ENCODE peak calls at places on chromosome 3, in four cellular contexts. P, O, L and R are unnamed samples.

GRCh38 chr3:161096771-161097367 is 8.3 kb downstream of the B3GALNT1 start:
- DNase-seq in O (peak), L (no peak), P (no peak), R (peak)

GRCh38 chr3:145952541-145952940 is 208.4 kb downstream of the PLOD2 start:
- DNase-seq in L (no peak), P (no peak), O (no peak), R (no peak)

GRCh38 chr3:109926376-109926775 is 589.0 kb upstream of the DPPA4 start:
- DNase-seq in P (no peak), O (no peak), L (no peak), R (no peak)

GRCh38 chr3:107294117-107294516 is 83.1 kb upstream of the CCDC54 start:
- DNase-seq in L (no peak), O (no peak), P (no peak), R (no peak)

GRCh38 chr3:10351013-10351735 is 30.3 kb upstream of the SEC13 start:
- DNase-seq in O (peak), P (no peak), L (no peak), R (peak)

GRCh38 chr3:130850044-130850797 is 43.7 kb upstream of the ATP2C1 start:
- DNase-seq in P (peak), O (no peak), L (peak), R (no peak)

GRCh38 chr3:28973621-28974020 is 307.2 kb upstream of the RBMS3 start:
- DNase-seq in O (no peak), L (no peak), P (no peak), R (no peak)

GRCh38 chr3:146058241-146058640 is 102.7 kb downstream of the PLOD2 start:
- DNase-seq in O (no peak), P (no peak), L (no peak), R (no peak)

GRCh38 chr3:125461896-125462295 is 58.1 kb downstream of the SNX4 start:
- DNase-seq in L (no peak), O (no peak), P (no peak), R (no peak)

GRCh38 chr3:71398157-71398836 is 185.2 kb downstream of the FOXP1 start:
- DNase-seq in O (no peak), P (no peak), L (no peak), R (no peak)

GRCh38 chr3:58272891-58273290 is 33.2 kb upstream of the RPP14 start:
- DNase-seq in P (no peak), O (no peak), L (no peak), R (no peak)

GRCh38 chr3:126732281-126733060 is 28.4 kb downstream of the CHCHD6 start:
- DNase-seq in O (no peak), L (no peak), P (no peak), R (no peak)

GRCh38 chr3:168117853-168118313 is 22.2 kb upstream of the GOLIM4 start:
- DNase-seq in P (no peak), O (no peak), L (no peak), R (no peak)

GRCh38 chr3:171976526-171976925 is 62.9 kb upstream of the FNDC3B start:
- DNase-seq in L (no peak), O (no peak), P (no peak), R (no peak)

GRCh38 chr3:190081387-190081786 is 39.3 kb downstream of the P3H2 start:
- DNase-seq in O (no peak), L (no peak), P (no peak), R (no peak)

GRCh38 chr3:52600258-52600657 is 63.9 kb downstream of the UQCC5 start:
- DNase-seq in L (no peak), O (no peak), P (no peak), R (no peak)

GRCh38 chr3:142180761-142181362 is 31.5 kb upstream of the TFDP2 start:
- DNase-seq in O (peak), P (peak), L (peak), R (peak)

GRCh38 chr3:72949016-72949415 is 47.6 kb upstream of the PPP4R2 start:
- DNase-seq in O (no peak), L (no peak), P (no peak), R (no peak)

DNA sequence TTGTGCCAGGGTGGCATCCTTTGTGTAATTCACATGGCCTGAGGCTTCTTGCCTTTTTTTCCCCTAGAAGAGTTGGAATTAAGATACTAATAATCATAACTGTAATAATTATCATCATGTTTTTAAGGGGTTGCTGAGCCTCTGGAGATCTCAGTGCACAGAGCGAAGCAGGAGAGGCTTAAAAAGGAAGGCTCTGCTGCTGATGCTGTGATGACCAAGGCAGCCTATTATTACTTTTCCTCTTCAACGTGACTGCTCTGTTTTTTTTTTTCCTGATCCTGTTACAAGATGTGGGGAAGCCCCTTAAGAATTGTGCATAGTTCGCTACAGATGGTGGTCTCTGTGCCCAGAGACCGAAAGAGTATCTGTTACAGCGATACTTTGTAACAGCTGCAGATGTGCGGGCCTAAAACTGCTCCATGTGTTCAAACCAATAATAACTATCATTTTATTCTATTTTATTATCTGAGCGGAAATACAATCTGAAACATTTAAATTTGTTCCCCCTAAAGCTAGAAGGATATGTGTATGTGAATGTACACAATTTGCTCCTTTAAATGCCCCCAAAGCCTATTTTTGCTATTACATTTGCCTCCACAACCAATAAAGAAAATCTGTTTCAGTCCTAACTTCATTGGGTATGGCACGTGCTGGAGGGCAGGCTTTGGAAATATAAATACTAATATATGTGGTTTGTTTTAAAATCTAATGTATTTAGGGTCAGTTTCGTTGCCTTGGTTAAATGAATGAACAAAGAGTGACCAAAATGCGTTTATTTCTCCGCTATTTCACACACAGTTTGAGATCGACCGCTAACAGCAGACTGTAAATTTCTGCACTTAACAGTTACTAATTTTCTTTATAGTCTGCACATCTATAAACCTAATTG is 4.6 kb downstream of the SHOX2 start:
- DNase-seq in L (no peak), O (peak), P (no peak), R (no peak)
- H3K4me3 ChIP-seq in L (no peak), O (no peak), P (peak), R (no peak)

GRCh38 chr3:93843981-93844380 is 129.7 kb downstream of the PROS1 start:
- DNase-seq in O (no peak), L (peak), P (no peak), R (peak)
- H3K27ac ChIP-seq in O (no peak), L (no peak), P (no peak), R (no peak)

DNA sequence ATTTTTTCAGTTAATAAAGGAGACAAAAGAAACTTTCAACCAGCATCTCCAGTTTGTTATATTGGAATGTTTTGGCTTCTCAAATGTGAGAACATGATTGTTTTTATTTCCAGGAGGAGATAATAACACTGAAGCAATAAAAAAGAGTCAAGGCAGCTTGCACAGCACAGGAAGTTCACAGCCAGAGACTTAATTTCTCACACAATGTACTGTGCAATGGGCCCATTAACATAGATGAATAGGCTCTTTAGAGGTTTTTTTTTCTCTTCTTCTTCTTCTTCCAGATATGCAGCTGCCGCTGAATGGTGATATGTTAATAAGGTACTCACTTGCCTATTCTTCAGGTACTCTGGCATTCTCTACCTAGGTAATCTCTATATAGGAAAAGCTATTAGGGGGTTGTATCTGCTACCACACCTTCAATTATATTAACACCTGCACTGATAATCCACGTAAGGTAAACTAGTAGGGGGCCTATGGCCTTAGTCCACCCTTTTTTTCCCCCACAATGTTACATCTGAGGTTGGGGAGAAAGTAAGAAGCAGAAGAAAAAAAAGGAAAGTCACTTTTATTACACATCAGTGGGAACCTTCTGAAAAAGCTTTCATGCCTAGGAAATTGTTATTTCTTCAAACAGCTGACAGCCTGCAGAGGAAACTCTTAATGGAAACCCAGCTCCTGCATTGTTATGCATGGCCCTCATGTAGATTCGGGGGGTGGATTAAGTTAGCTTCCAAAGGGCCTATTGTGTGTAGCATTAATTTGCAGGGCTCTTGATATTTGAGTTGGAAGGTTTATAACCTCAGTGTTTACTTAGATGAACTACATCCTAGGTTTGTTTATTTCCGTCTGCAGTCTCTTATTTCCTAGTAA is 525.4 kb downstream of the ZIC1 start:
- DNase-seq in O (peak), L (no peak), P (no peak), R (peak)
- H3K4me3 ChIP-seq in O (peak), L (no peak), P (no peak), R (no peak)

DNA sequence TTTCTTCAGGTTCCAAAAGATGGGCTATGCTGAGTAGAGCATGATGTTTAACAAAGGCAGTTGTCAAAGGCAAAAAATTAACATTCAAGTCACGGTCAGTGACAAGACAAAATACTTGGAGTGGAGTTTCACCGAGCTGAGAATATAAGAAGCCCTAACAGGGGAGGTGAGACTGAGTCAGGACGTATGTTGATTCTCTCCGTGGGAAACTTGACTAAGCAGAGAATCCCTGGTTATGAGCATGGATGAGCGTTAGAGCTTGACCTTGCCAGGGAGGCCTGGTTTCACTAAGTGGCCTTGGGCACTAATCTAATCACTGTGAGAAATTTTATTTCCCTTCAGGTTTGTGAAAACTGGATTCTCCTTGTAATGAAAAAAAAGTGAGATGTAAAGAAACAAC is 218.2 kb upstream of the ADAMTS9 start:
- DNase-seq in L (no peak), O (no peak), P (no peak), R (no peak)
- H3K27ac ChIP-seq in L (no peak), O (no peak), P (no peak), R (no peak)

DNA sequence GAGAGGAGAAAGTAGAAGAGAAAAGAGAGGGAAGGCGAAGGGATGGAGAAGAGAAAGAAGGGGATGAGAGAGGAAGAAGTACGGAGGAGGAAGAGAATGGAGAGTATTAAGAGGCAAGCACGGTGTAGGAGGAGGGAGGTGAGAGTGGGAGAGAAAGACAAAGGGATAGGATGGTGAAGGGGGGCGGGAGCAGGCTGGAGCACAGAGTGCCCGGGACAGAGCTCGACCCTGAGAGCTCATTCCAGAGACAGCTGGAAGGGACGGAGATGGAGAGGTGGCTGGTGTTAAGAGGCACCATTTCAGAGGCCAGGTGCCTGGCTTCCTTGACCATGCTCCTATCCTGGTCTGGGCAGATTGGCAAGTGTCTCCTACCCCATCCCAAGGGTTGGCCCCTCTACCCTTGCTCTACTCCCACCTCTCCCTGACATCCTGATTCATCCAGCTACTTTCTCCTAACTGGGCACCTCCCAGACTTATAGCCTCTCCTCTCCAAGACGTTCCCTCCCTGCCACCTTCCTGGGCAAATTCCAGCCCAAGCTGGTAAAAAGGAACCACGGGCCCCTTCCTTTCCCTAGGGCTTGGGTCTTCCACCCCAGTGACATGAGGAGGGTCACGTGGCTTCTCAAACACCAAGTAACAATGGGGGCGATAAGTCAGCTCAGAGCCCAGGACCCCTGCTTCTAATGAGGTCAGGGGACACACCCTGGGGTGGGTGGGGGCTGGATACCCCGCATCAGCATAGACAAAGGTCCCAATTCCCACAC is 1.2 kb downstream of the CLCN2 start:
- DNase-seq in O (peak), L (peak), P (no peak), R (no peak)
- H3K4me3 ChIP-seq in O (peak), L (peak), P (no peak), R (peak)

GRCh38 chr3:196995646-196996355 is 27.2 kb upstream of the PIGZ start:
- DNase-seq in P (no peak), O (no peak), L (no peak), R (peak)
- H3K27ac ChIP-seq in P (no peak), O (no peak), L (no peak), R (peak)